ENCODE peak calls at places on chromosomes 16 and 17, in four cellular contexts. I, Q, F and M are unnamed samples.

GRCh38 chr17:60601443-60602384 is 1.7 kb downstream of the PPM1D start:
- DNase-seq in F (no peak), Q (peak), I (no peak), M (peak)

GRCh38 chr17:3794890-3795757 is 5.9 kb downstream of the ITGAE start:
- DNase-seq in F (no peak), Q (no peak), I (no peak), M (peak)

GRCh38 chr17:7885357-7886226 is 3.0 kb upstream of the CHD3 start:
- DNase-seq in F (peak), I (peak), Q (no peak), M (peak)

GRCh38 chr16:57137566-57138273 is 45.3 kb downstream of the CPNE2 start:
- DNase-seq in I (no peak), Q (no peak), F (no peak), M (no peak)

GRCh38 chr16:405548-406506 is 4.1 kb downstream of the DECR2 start:
- DNase-seq in F (no peak), I (no peak), Q (no peak), M (no peak)

GRCh38 chr17:42329025-42329976 is 41.0 kb downstream of the STAT5A start:
- DNase-seq in I (no peak), Q (no peak), F (no peak), M (peak)

GRCh38 chr17:9564104-9564503 is 11.5 kb downstream of the STX8 start:
- DNase-seq in I (no peak), Q (no peak), F (no peak), M (no peak)

GRCh38 chr16:56245197-56245596 is 53.9 kb downstream of the GNAO1 start:
- DNase-seq in Q (no peak), F (no peak), I (no peak), M (peak)

GRCh38 chr16:71225145-71225544 is 5.4 kb downstream of the HYDIN start:
- DNase-seq in I (no peak), F (no peak), Q (no peak), M (no peak)

GRCh38 chr16:57534337-57534880 is 2.0 kb downstream of the CCDC102A start:
- DNase-seq in F (no peak), I (no peak), Q (no peak), M (no peak)

GRCh38 chr16:3266873-3267537 is 10.6 kb upstream of the MEFV start:
- DNase-seq in F (no peak), Q (no peak), I (no peak), M (peak)